ENCODE peak calls at places on chromosomes 16 and 17, in four cellular contexts. M is NT2/D1, T is trophoblast cell, R is neural progenitor cell. S is an unnamed sample. For H3K27me3 and H3K4me1, the result is how much of the 10 kb centered on the place peaks cover.

GRCh38 chr17:45388604-45389325 is 43.9 kb downstream of the ARHGAP27 start:
- DNase-seq in M (no peak), T (no peak), R (no peak), S (no peak)

GRCh38 chr17:75344664-75345063 is 55.4 kb upstream of the SLC25A19 start:
- DNase-seq in M (no peak), T (no peak), R (peak), S (peak)

GRCh38 chr16:67019171-67019570 is 9.8 kb upstream of the CBFB start:
- DNase-seq in M (no peak), T (no peak), R (no peak), S (no peak)

GRCh38 chr17:50257574-50258224 is 16.6 kb upstream of the TMEM92 start:
- DNase-seq in M (no peak), T (no peak), R (no peak), S (no peak)

GRCh38 chr16:73268311-73268997 is 220.5 kb upstream of the ZFHX3 start:
- DNase-seq in M (no peak), T (no peak), R (peak), S (no peak)

GRCh38 chr17:80908206-80908605 is 83.4 kb upstream of the CHMP6 start:
- DNase-seq in M (no peak), T (no peak), R (no peak), S (no peak)

GRCh38 chr16:12207939-12208338 is 231.4 kb downstream of the SNX29 start:
- DNase-seq in M (no peak), T (peak), R (no peak), S (no peak)

GRCh38 chr17:80961931-80962330 is 29.7 kb upstream of the CHMP6 start:
- DNase-seq in M (no peak), T (no peak), R (no peak), S (peak)

GRCh38 chr17:7935859-7936258 is 3.9 kb downstream of the CNTROB start:
- DNase-seq in M (no peak), T (no peak), R (no peak), S (no peak)

GRCh38 chr16:69319826-69320730 is 8.9 kb downstream of the VPS4A start:
- DNase-seq in M (no peak), T (no peak), R (no peak), S (no peak)

GRCh38 chr17:42547001-42547461 is 5.7 kb upstream of the HSD17B1 start:
- DNase-seq in M (no peak), T (no peak), R (no peak), S (no peak)

DNA sequence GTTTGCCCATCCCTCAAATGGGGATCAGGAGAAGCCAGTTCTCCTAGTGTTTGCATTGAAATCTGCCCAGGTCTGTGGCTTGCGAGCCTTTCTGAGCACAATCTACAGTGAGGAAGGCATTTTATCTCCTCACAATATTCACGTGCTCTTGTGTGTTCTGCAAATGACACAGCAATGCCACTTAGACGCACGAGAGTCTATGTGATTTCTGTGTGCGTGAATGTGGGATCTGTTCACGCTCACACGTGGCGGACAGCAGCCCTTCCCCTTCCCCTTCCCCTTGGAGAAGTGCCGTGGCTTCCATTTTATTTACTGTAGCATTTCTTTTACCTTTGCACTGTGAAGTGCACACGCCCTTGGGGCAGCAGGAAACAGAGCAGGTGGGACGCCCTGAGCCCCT is 17.7 kb upstream of the CBFA2T3 start:
- DNase-seq in M (no peak), T (no peak), R (no peak), S (no peak)
- H3K27me3 ChIP-seq in M (under half), T (under half), R (under half), S (under half)

GRCh38 chr17:57561072-57561861 is 183.8 kb downstream of the CCDC182 start:
- DNase-seq in M (no peak), T (no peak), R (no peak), S (no peak)

GRCh38 chr17:57565119-57565635 is 179.9 kb downstream of the CCDC182 start:
- DNase-seq in M (no peak), T (peak), R (no peak), S (no peak)

GRCh38 chr17:57563968-57564367 is 181.1 kb downstream of the CCDC182 start:
- DNase-seq in M (no peak), T (no peak), R (no peak), S (no peak)

GRCh38 chr17:57559634-57560387 is 185.3 kb downstream of the CCDC182 start:
- DNase-seq in M (no peak), T (no peak), R (no peak), S (no peak)

DNA sequence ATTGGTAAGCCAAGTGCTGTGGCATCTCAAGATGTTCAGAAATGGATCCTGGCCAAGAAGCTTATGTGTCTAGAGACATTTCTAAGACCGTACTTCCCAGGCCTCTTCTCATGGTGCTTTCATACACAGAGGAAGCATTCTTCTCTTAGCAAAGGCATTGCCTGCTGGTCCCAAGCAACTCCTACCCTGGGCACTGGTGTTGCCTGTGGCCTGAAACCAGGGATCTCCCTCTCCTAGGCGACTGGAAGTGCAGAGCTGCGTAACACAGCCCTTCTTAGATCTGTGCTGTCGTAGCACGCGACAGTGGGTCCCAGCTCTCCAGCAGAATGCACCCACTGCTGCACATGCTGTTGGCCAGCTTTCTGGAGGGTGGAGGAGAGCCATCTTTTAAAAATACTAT is 182.9 kb downstream of the CCDC182 start:
- DNase-seq in M (no peak), T (no peak), R (no peak), S (no peak)
- H3K4me1 ChIP-seq in M (under half), T (under half), R (under half), S (under half)

DNA sequence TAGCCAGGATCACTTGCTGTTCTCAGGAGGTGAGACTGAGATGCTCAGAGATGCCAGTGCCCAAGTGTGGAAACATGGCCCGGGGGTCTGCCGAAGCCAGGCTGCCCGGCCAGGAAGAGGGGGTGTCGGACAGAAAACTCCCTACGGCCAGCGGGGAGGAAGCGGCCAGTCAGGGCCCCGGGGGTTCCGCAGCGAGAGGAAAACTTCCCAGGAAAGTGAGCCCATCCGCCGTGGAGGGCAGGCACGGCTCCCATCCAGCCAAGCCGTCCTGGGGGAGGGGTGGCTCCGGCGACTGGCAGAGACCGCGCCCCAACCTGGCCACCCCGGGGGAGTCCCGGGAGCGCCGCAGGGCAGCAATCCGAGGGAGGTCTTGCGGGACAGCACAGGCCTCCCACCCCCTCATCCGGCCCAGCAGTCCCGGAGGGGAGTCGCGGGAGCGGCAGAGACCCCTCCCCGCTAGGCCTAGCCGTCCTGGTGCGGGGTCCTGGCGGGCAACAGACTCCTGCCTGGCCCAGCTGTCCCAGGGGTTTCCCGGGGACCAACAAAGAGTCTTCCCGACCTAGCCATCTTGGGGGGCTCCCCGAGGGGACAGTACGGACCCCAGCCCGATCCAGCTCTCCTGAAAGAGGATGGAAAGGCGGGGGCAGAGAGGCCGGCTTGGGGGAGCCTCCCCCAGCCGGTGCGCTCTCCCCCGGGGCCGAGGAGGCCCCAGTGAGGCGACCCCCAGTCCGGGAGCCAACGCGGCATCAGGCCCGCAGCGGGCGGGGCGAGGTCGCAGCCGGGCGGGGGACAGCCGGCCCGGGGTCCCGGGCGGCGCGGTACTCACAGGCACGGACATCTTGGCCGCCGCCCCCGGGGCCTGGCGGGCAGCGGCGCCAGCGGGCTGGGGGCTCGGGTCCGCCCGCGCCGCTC is 13.8 kb upstream of the BCAR1 start:
- DNase-seq in M (no peak), T (no peak), R (no peak), S (peak)
- H3K27me3 ChIP-seq in M (under half), T (under half), R (under half), S (under half)

GRCh38 chr17:40474419-40475002 is 26.9 kb downstream of the TNS4 start:
- DNase-seq in M (no peak), T (no peak), R (no peak), S (no peak)

GRCh38 chr17:40473573-40474365 is 27.7 kb downstream of the TNS4 start:
- DNase-seq in M (no peak), T (no peak), R (no peak), S (no peak)

GRCh38 chr17:40472733-40473452 is 28.5 kb downstream of the TNS4 start:
- DNase-seq in M (no peak), T (no peak), R (no peak), S (no peak)

GRCh38 chr17:40477796-40478195 is 23.6 kb downstream of the TNS4 start:
- DNase-seq in M (no peak), T (no peak), R (no peak), S (no peak)

DNA sequence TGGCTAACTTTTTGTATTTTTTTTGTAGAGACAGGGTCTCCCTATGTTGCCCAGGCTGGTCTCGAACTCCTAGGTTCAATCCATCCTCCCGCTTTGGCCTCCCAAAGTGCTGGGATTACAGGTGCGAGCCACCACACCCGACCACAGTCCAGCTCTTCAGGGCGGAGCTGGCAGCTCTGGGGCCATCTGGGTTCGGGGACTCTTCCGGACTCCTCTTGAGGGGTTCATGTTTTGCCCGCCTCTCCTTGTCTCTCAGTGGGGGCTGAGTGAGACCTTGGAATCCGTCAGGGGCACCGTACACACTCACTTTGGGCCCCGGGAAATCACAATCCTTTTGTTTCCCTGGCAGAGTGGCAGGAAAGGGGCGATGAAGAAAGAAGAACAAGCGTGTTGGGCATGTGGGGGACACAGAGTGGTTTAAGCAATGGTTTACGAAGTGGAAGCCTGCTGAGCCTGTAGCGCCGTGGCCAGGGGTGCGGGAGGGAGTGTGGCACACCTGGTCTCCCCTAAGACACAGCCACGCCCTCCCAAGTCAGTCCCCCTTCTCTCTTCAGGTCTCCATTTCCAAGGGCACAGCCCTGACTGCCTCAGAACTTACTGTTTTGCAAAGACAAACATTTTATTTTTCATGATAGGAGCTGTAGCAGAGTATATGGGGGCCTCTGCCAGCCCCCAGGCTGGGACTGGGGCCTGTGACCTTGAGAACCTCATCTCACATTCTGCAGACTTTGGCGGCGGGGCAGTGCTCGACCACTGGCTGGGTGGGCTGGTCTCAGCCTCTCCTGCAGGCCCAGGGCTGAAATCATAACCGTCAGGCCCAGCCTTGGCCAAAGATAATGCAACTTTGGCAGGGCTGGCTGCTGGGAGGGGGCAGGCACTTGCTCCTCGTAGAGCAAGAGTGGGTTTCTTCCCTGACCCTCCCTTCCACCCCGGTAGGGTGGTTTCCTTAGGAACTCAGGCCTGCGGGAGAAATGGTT is 25.9 kb downstream of the TNS4 start:
- DNase-seq in M (no peak), T (no peak), R (no peak), S (no peak)
- H3K4me1 ChIP-seq in M (under half), T (under half), R (under half), S (under half)

DNA sequence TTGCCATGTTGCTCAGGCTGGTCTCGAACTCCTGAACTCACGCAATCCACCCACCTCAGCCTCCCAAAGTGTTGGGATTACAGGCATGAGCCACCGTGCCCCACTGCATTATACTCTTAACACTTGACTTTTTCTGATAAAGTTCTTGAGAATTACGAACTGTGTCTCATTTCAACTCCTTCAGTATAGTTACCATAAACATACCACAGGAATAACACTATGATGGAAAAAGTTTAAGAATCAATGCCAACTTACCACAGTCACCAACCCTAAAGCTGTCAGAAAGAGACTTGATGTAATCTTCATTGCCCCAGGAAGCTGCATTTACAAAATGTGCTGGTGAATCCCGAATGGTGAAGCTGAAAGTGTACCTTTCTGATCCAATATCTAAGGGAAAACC is 10.2 kb downstream of the MEIOB start:
- DNase-seq in M (no peak), T (no peak), R (no peak), S (no peak)
- H3K27me3 ChIP-seq in M (under half), T (under half), R (half or more), S (under half)

GRCh38 chr17:77151236-77151635 is 10.5 kb downstream of the SEC14L1 start:
- DNase-seq in M (no peak), T (no peak), R (no peak), S (no peak)
- H3K4me1 ChIP-seq in M (under half), T (under half), R (under half), S (under half)

GRCh38 chr17:17702370-17702769 is 21.1 kb downstream of the RAI1 start:
- DNase-seq in M (no peak), T (no peak), R (no peak), S (no peak)

GRCh38 chr17:17702821-17703607 is 21.8 kb downstream of the RAI1 start:
- DNase-seq in M (no peak), T (no peak), R (no peak), S (no peak)

GRCh38 chr17:17703608-17703919 is 22.3 kb downstream of the RAI1 start:
- DNase-seq in M (no peak), T (no peak), R (no peak), S (no peak)

GRCh38 chr17:17706140-17707060 is 25.1 kb downstream of the RAI1 start:
- DNase-seq in M (no peak), T (no peak), R (no peak), S (no peak)

DNA sequence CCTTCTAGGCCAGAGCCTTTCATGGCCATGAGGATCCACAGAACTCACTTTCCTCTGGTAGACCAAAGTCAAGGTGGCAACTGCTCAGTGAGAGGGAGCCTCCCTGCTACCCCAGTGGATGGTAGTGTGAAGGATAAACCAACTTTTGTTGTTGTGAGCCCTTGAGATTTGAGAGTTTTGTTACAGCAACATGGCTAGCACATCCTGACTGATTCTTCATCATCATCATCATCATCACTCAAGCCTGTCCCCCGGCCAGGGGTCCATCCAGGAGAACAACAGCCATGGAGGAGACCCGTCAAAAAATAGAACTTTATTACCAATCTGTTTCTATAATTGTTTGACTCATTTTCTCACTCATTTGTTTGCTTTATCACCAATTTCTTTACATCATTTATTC is 23.7 kb downstream of the RAI1 start:
- DNase-seq in M (no peak), T (no peak), R (no peak), S (no peak)
- H3K27me3 ChIP-seq in M (half or more), T (under half), R (half or more), S (under half)

GRCh38 chr17:36837193-36837592 is 100.1 kb upstream of the LHX1 start:
- DNase-seq in M (no peak), T (no peak), R (no peak), S (no peak)
- H3K4me1 ChIP-seq in M (under half), T (under half), R (under half), S (under half)

DNA sequence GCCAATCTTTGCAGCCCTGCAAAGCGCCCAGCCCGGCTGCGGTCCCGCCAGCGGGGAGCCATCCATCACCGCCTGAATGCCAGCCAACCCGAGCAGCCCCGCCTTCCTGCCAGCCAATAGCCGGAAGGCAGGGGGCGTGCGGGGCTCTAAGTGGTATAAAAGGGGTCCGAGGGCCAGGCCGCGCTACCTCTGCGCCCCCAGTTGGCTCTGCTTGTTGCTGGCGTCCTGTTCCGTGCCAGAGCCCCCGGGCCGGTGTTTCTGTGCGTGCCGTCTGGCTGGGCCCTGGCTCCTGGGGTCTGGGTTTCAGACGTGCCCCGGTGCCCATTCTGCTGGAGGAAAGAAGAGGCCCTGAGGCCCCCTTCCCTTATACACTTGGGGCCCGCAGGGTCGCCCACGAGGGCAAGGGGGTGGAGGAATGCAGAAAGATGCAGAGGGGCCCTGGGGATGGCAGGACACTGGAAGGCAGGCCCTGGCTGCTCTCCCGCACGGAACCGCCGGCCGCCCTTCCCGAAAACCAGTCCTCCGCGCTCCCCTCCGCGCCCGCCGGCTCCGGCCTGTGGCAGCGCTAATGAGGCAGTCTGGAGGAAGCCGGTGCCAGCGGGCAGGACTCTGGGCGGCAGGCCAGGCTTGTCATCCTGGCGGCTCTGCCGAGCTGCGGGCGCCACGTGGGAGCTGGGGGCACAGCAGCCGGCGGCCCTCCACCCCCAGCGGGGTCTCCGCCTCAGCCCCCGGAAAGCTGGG is 14.0 kb downstream of the COPZ2 start:
- DNase-seq in M (peak), T (peak), R (peak), S (peak)
- H3K27me3 ChIP-seq in M (under half), T (under half), R (under half), S (under half)